ENCODE peak calls at places on chromosomes 4 and X, in six cellular contexts. D is GM23248, K is GM23338, C is SK-N-SH, W is PC-9, V is neural progenitor cell. S is an unnamed sample.

GRCh38 chr4:22170353-22170752 is 221.8 kb upstream of the KCNIP4 start:
- DNase-seq in D (peak; percentile 78), K (no peak), C (no peak), W (no peak), V (no peak), S (peak; percentile 84)

GRCh38 chrX:46961574-46962279 is 49.5 kb downstream of the JADE3 start:
- DNase-seq in D (no peak), K (peak; percentile 5), C (no peak), W (no peak), V (peak; percentile 29), S (no peak)

GRCh38 chr4:7960017-7960789 is 20.5 kb upstream of the AFAP1 start:
- DNase-seq in D (peak; percentile 91), K (no peak), C (no peak), W (no peak), V (no peak), S (no peak)

GRCh38 chrX:148380614-148381561 is 119.5 kb upstream of the AFF2 start:
- DNase-seq in D (peak; percentile 36), K (no peak), C (no peak), W (no peak), V (no peak), S (no peak)

GRCh38 chr4:151484396-151485102 is 75.6 kb downstream of the FHIP1A start:
- DNase-seq in D (peak; percentile 88), K (peak; percentile 96), C (no peak), W (peak; percentile 76), V (peak; percentile 26), S (peak; percentile 79)

GRCh38 chr4:69058410-69059059 is 37.7 kb upstream of the UGT2B7 start:
- DNase-seq in D (no peak), K (peak; percentile 19), C (no peak), W (no peak), V (peak; percentile 2), S (no peak)

GRCh38 chrX:85309717-85310116 is 65.9 kb downstream of the ZNF711 start:
- DNase-seq in D (no peak), K (peak; percentile 16), C (no peak), W (no peak), V (peak; percentile 6), S (no peak)

GRCh38 chr4:176270669-176271068 is 1.6 kb upstream of the ASB5 start:
- DNase-seq in D (peak; percentile 99), K (no peak), C (no peak), W (peak; percentile 93), V (no peak), S (peak; percentile 94)

GRCh38 chr4:126647756-126648396 is 984.9 kb upstream of the INTU start:
- DNase-seq in D (no peak), K (no peak), C (no peak), W (no peak), V (no peak), S (no peak)

GRCh38 chrX:102085706-102086105 is 39.8 kb upstream of the TCEAL2 start:
- DNase-seq in D (peak; percentile 6), K (peak; percentile 41), C (no peak), W (no peak), V (no peak), S (no peak)

GRCh38 chr4:74037076-74037475 is 1.4 kb downstream of the CXCL3 start:
- DNase-seq in D (no peak), K (peak; percentile 28), C (no peak), W (no peak), V (peak; percentile 50), S (peak; percentile 40)

GRCh38 chr4:122539861-122540465 is 80.9 kb downstream of the IL21 start:
- DNase-seq in D (peak; percentile 51), K (no peak), C (no peak), W (no peak), V (no peak), S (no peak)

GRCh38 chr4:101171747-101172146 is 175.6 kb downstream of the PPP3CA start:
- DNase-seq in D (peak; percentile 59), K (no peak), C (no peak), W (no peak), V (no peak), S (peak; percentile 80)

GRCh38 chr4:106022454-106022853 is 127.2 kb downstream of the NPNT start:
- DNase-seq in D (no peak), K (no peak), C (no peak), W (no peak), V (no peak), S (no peak)

GRCh38 chr4:6727081-6727942 is 11.3 kb downstream of the BLOC1S4 start:
- DNase-seq in D (peak; percentile 80), K (peak; percentile 27), C (no peak), W (no peak), V (peak; percentile 86), S (no peak)

GRCh38 chr4:123064390-123064789 is 142.0 kb upstream of the NUDT6 start:
- DNase-seq in D (peak; percentile 58), K (no peak), C (no peak), W (peak; percentile 59), V (no peak), S (peak; percentile 65)

GRCh38 chr4:72631296-72631695 is 62.3 kb upstream of the ADAMTS3 start:
- DNase-seq in D (peak; percentile 84), K (no peak), C (peak; percentile 8), W (no peak), V (no peak), S (peak; percentile 95)

GRCh38 chrX:30570505-30570904 is 7.1 kb downstream of the TASL start:
- DNase-seq in D (peak; percentile 38), K (peak; percentile 7), C (peak; percentile 15), W (no peak), V (no peak), S (peak; percentile 58)

GRCh38 chr4:17811078-17811603 is 362 bp downstream of the NCAPG start:
- DNase-seq in D (peak; percentile 75), K (no peak), C (no peak), W (no peak), V (no peak), S (no peak)

GRCh38 chrX:56268888-56269287 is 36.7 kb downstream of the KLF8 start:
- DNase-seq in D (no peak), K (no peak), C (no peak), W (no peak), V (no peak), S (no peak)

GRCh38 chr4:15778742-15779231 is 659 bp downstream of the CD38 start:
- DNase-seq in D (peak; percentile 32), K (peak; percentile 53), C (no peak), W (no peak), V (no peak), S (no peak)

GRCh38 chrX:25810202-25810601 is 327.9 kb upstream of the MAGEB18 start:
- DNase-seq in D (peak; percentile 0), K (no peak), C (no peak), W (no peak), V (no peak), S (peak; percentile 1)

GRCh38 chr4:13455411-13455810 is 28.7 kb downstream of the RAB28 start:
- DNase-seq in D (peak; percentile 45), K (no peak), C (no peak), W (no peak), V (no peak), S (no peak)

GRCh38 chr4:110620352-110621327 is 2.2 kb downstream of the PITX2 start:
- DNase-seq in D (no peak), K (peak; percentile 88), C (peak; percentile 66), W (no peak), V (peak; percentile 93), S (peak; percentile 45)

GRCh38 chrX:134520860-134521390 is 61.0 kb downstream of the HPRT1 start:
- DNase-seq in D (peak; percentile 65), K (peak; percentile 80), C (peak; percentile 61), W (peak; percentile 66), V (peak; percentile 64), S (peak; percentile 79)

GRCh38 chrX:11059923-11060322 is 51.2 kb upstream of the HCCS start:
- DNase-seq in D (peak; percentile 24), K (no peak), C (no peak), W (no peak), V (no peak), S (peak; percentile 36)

GRCh38 chrX:69615779-69616519 is at the start of gene EDA:
- DNase-seq in D (peak; percentile 76), K (peak; percentile 91), C (peak; percentile 88), W (no peak), V (peak; percentile 97), S (peak; percentile 77)
- H3F3A ChIP-seq in D (no peaks in the 10 kb centered on the region), K (no peaks in the 10 kb centered on the region), C (no peaks in the 10 kb centered on the region), W (no peaks in the 10 kb centered on the region), V (no peaks in the 10 kb centered on the region), S (no peaks in the 10 kb centered on the region)

DNA sequence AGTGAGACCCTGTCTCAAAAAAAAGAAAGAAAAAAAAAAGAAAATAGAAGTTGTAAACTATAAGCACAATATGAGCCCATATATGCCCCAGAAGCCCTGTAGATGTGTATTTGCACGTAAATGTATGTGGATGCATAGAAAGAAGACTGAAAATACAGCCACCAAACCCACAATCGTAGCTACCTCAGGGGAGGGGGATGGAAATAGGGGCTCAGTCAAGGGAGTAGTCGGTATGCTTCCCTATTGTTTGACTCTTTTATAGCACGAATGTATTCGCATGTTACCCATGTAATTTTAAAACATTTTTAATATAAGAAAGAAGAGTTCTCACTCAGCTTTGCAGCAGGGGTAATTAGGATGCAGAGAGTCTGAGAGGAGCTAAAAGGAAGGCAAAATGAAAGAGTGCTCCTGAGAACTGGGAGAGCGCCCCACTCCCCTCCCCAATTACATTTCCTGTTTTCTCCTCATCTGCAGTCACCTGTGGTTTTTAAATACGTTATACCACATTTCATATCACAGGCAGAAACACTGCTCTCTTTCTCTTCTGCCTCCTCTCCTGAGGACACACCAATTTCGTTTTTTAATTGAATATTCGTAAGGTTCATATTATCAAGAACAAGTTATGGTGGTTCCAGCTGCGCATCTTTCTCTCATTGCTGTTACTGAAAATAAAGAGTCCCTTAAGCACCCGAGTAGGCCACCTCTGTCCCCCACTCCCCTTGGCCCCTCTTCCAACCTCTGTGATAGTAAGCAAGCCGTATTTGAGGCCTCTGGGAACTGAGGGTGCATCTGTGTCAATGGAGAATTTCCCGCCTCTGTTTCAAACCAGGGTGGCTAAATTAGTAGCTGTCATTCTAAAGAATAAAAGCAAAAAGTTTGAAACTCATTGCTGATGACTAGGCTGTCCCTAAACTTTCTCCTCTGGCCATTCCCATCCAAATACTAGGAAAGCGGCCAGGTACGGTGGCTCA is 10.7 kb downstream of the SEPTIN6 start:
- DNase-seq in D (no peak), K (no peak), C (no peak), W (no peak), V (no peak), S (no peak)
- H3F3A ChIP-seq in D (no peaks in the 10 kb centered on the region), K (no peaks in the 10 kb centered on the region), C (no peaks in the 10 kb centered on the region), W (no peaks in the 10 kb centered on the region), V (peaks cover 8% of the 10 kb centered on the region), S (no peaks in the 10 kb centered on the region)

GRCh38 chrX:19750028-19750786 is 137.2 kb downstream of the SH3KBP1 start:
- DNase-seq in D (peak; percentile 7), K (no peak), C (no peak), W (no peak), V (no peak), S (no peak)

GRCh38 chrX:19751068-19751467 is 136.3 kb downstream of the SH3KBP1 start:
- DNase-seq in D (peak; percentile 6), K (peak; percentile 20), C (no peak), W (no peak), V (peak; percentile 28), S (peak; percentile 1)

GRCh38 chrX:19748898-19749680 is 138.3 kb downstream of the SH3KBP1 start:
- DNase-seq in D (no peak), K (no peak), C (no peak), W (no peak), V (no peak), S (no peak)

GRCh38 chrX:19753368-19753767 is 134.0 kb downstream of the SH3KBP1 start:
- DNase-seq in D (no peak), K (no peak), C (no peak), W (no peak), V (no peak), S (no peak)

GRCh38 chrX:19752043-19752442 is 135.4 kb downstream of the SH3KBP1 start:
- DNase-seq in D (no peak), K (no peak), C (no peak), W (no peak), V (no peak), S (no peak)
- H3F3A ChIP-seq in D (no peaks in the 10 kb centered on the region), K (no peaks in the 10 kb centered on the region), C (no peaks in the 10 kb centered on the region), W (no peaks in the 10 kb centered on the region), V (peaks cover 5% of the 10 kb centered on the region), S (no peaks in the 10 kb centered on the region)

GRCh38 chr4:25767877-25768475 is 94.8 kb downstream of the SEL1L3 start:
- DNase-seq in D (peak; percentile 82), K (peak; percentile 84), C (peak; percentile 73), W (no peak), V (peak; percentile 84), S (peak; percentile 69)
- H3F3A ChIP-seq in D (no peaks in the 10 kb centered on the region), K (no peaks in the 10 kb centered on the region), C (peaks cover 2% of the 10 kb centered on the region), W (no peaks in the 10 kb centered on the region), V (no peaks in the 10 kb centered on the region), S (no peaks in the 10 kb centered on the region)